ENCODE peak calls at places on chromosomes 11 and 22, in six cellular contexts. K is H9; U is stomach; V is AG08396; P is CD4-positive, alpha-beta T cell; R is nephron progenitor cell. A is an unnamed sample.

GRCh38 chr11:36427079-36427478 is 83.0 kb downstream of the TRAF6 start:
- DNase-seq in U (no peak), K (no peak), V (no peak), P (no peak), R (no peak), A (no peak)

GRCh38 chr11:8262552-8263108 is 1.0 kb downstream of the LMO1 start:
- DNase-seq in K (peak), P (no peak), R (peak), U (peak), V (peak), A (peak)

GRCh38 chr11:66529655-66530054 is 16.2 kb downstream of the ZDHHC24 start:
- DNase-seq in U (no peak), R (no peak), V (no peak), K (no peak), P (no peak), A (no peak)

GRCh38 chr22:38924197-38924952 is 33.0 kb upstream of the APOBEC3A start:
- DNase-seq in P (no peak), K (no peak), R (no peak), V (peak), U (peak), A (peak)

GRCh38 chr11:71114124-71114851 is 138.1 kb downstream of the SHANK2 start:
- DNase-seq in P (no peak), K (no peak), U (no peak), V (no peak), R (no peak), A (no peak)

GRCh38 chr22:21568207-21569075 is 927 bp downstream of the UBE2L3 start:
- DNase-seq in K (no peak), R (peak), V (peak), U (no peak), P (peak), A (peak)

GRCh38 chr11:47087801-47088200 is 88.9 kb downstream of the ARFGAP2 start:
- DNase-seq in R (no peak), V (no peak), K (no peak), P (no peak), U (no peak), A (no peak)

GRCh38 chr11:36141595-36141994 is 147.6 kb downstream of the COMMD9 start:
- DNase-seq in R (peak), P (no peak), V (no peak), U (no peak), K (no peak), A (no peak)

GRCh38 chr11:119741369-119742262 is 12.6 kb upstream of the NECTIN1 start:
- DNase-seq in R (peak), U (peak), K (peak), V (peak), P (peak), A (peak)

GRCh38 chr11:72669527-72669926 is 4.7 kb downstream of the PDE2A start:
- DNase-seq in R (no peak), P (no peak), V (no peak), K (no peak), U (no peak), A (no peak)

GRCh38 chr11:2576536-2576935 is 123.3 kb downstream of the KCNQ1OT1 start:
- DNase-seq in R (no peak), V (no peak), U (no peak), K (peak), P (no peak), A (no peak)

GRCh38 chr11:18132341-18132740 is at the start of gene MRGPRX3:
- DNase-seq in V (no peak), K (no peak), U (no peak), R (no peak), P (no peak), A (peak)

GRCh38 chr11:12362857-12363256 is 14.5 kb upstream of the PARVA start:
- DNase-seq in R (no peak), K (no peak), U (no peak), P (no peak), V (no peak), A (no peak)

GRCh38 chr11:69080361-69080973 is 31.7 kb downstream of the TPCN2 start:
- DNase-seq in R (no peak), P (peak), U (no peak), K (no peak), V (no peak), A (peak)

GRCh38 chr11:21975242-21975641 is 217.6 kb upstream of the ANO5 start:
- DNase-seq in U (no peak), P (no peak), V (no peak), K (no peak), R (no peak), A (no peak)

GRCh38 chr11:1303973-1304372 is 5.5 kb downstream of the TOLLIP start:
- DNase-seq in U (peak), V (no peak), R (no peak), K (peak), P (no peak), A (no peak)

GRCh38 chr11:73201888-73202810 is 15.9 kb upstream of the P2RY2 start:
- DNase-seq in K (no peak), P (no peak), U (no peak), V (no peak), R (no peak), A (no peak)

GRCh38 chr11:118623291-118623655 is 15.9 kb downstream of the PHLDB1 start:
- DNase-seq in K (no peak), R (no peak), P (no peak), V (peak), U (no peak), A (peak)

GRCh38 chr11:119375629-119376196 is 5.8 kb downstream of the USP2 start:
- DNase-seq in P (no peak), K (peak), U (no peak), R (no peak), V (peak), A (peak)

GRCh38 chr11:124086447-124086846 is 28.8 kb upstream of the VWA5A start:
- DNase-seq in V (no peak), U (no peak), R (no peak), K (no peak), P (no peak), A (no peak)

GRCh38 chr11:22433066-22433450 is 94.9 kb downstream of the SLC17A6 start:
- DNase-seq in V (peak), P (no peak), K (no peak), U (no peak), R (no peak), A (no peak)

GRCh38 chr11:117315285-117316196 is 515 bp downstream of the BACE1 start:
- DNase-seq in V (peak), K (no peak), P (no peak), U (no peak), R (peak), A (peak)

GRCh38 chr11:128399186-128399585 is 188.2 kb downstream of the ETS1 start:
- DNase-seq in R (no peak), U (no peak), V (peak), P (no peak), K (no peak), A (peak)

GRCh38 chr22:50438305-50439275 is 36.2 kb downstream of the SBF1 start:
- DNase-seq in R (no peak), V (no peak), K (no peak), U (no peak), P (no peak), A (no peak)

GRCh38 chr11:47234669-47235075 is 13.9 kb downstream of the ACP2 start:
- DNase-seq in R (no peak), K (no peak), U (peak), P (peak), V (no peak), A (peak)

GRCh38 chr22:50473855-50474671 is 772 bp downstream of the SBF1 start:
- DNase-seq in U (peak), R (peak), V (peak), P (peak), K (no peak), A (peak)

GRCh38 chr11:84291996-84292395 is 1005.8 kb upstream of the CCDC90B start:
- DNase-seq in P (no peak), V (no peak), R (no peak), K (no peak), U (no peak), A (no peak)

GRCh38 chr22:19085233-19086043 is 36.8 kb downstream of the DGCR2 start:
- DNase-seq in P (no peak), R (no peak), V (peak), U (no peak), K (no peak), A (peak)

GRCh38 chr22:31822523-31822922 is 68.7 kb downstream of the DEPDC5 start:
- DNase-seq in P (no peak), U (no peak), V (no peak), K (no peak), R (no peak), A (no peak)